ENCODE peak calls at places on chromosomes 3 and 15, in six cellular contexts. D is endodermal cell, G is MM.1S, K is fibroblast of pulmonary artery, M is right atrium auricular region, Q is tibial nerve. S is an unnamed sample.
A peak's percentile ranks its signal among the peaks of the same experiment; 100 is the strongest.

GRCh38 chr15:58299311-58299850 is 132.4 kb upstream of the LIPC start:
- DNase-seq in D (no peak), G (no peak), K (no peak), M (no peak), Q (no peak), S (peak; percentile 42)

GRCh38 chr15:45425135-45425534 is 46.8 kb upstream of the GATM start:
- DNase-seq in D (no peak), G (no peak), K (peak; percentile 21), M (no peak), Q (no peak), S (peak; percentile 15)

GRCh38 chr3:160210799-160211221 is 14.4 kb upstream of the C3orf80 start:
- DNase-seq in D (no peak), G (peak; percentile 29), K (peak; percentile 81), M (no peak), Q (no peak), S (peak; percentile 82)

GRCh38 chr3:152287898-152288576 is 19.3 kb downstream of the MBNL1 start:
- DNase-seq in D (no peak), G (no peak), K (no peak), M (no peak), Q (no peak), S (no peak)

GRCh38 chr3:66136597-66136996 is 84.2 kb upstream of the SLC25A26 start:
- DNase-seq in D (no peak), G (no peak), K (no peak), M (no peak), Q (no peak), S (no peak)

GRCh38 chr3:143973352-143974021 is 1.9 kb downstream of the DIPK2A start:
- DNase-seq in D (no peak), G (no peak), K (peak; percentile 35), M (no peak), Q (peak; percentile 15), S (peak; percentile 50)

GRCh38 chr3:197801801-197802504 is 10.9 kb downstream of the LRCH3 start:
- DNase-seq in D (no peak), G (peak; percentile 90), K (peak; percentile 48), M (no peak), Q (peak; percentile 27), S (peak; percentile 49)

GRCh38 chr3:190596341-190597285 is 82.7 kb downstream of the IL1RAP start:
- DNase-seq in D (no peak), G (no peak), K (no peak), M (no peak), Q (no peak), S (no peak)

GRCh38 chr3:8840556-8840955 is 71.1 kb upstream of the OXTR start:
- DNase-seq in D (peak; percentile 30), G (no peak), K (peak; percentile 70), M (no peak), Q (no peak), S (peak; percentile 65)

GRCh38 chr15:65334586-65335231 is 30.2 kb downstream of the RNU5B-1 start:
- DNase-seq in D (peak; percentile 85), G (no peak), K (no peak), M (no peak), Q (no peak), S (no peak)

GRCh38 chr3:13624021-13624420 is 75.1 kb downstream of the FBLN2 start:
- DNase-seq in D (no peak), G (no peak), K (no peak), M (no peak), Q (no peak), S (no peak)

GRCh38 chr15:29538110-29538509 is 268.5 kb upstream of the NSMCE3 start:
- DNase-seq in D (no peak), G (no peak), K (peak; percentile 8), M (no peak), Q (no peak), S (peak; percentile 3)

GRCh38 chr3:36175113-36175812 is 205.0 kb upstream of the STAC start:
- DNase-seq in D (no peak), G (no peak), K (no peak), M (no peak), Q (no peak), S (no peak)

GRCh38 chr3:134794950-134795775 is at the start of gene EPHB1:
- DNase-seq in D (peak; percentile 99), G (peak; percentile 92), K (peak; percentile 87), M (peak; percentile 74), Q (peak; percentile 59), S (peak; percentile 93)

GRCh38 chr3:44995142-44995770 is 19.2 kb downstream of the EXOSC7 start:
- DNase-seq in D (no peak), G (no peak), K (peak; percentile 77), M (peak; percentile 80), Q (peak; percentile 88), S (peak; percentile 68)

GRCh38 chr3:97817965-97818364 is 3.8 kb upstream of the CRYBG3 start:
- DNase-seq in D (no peak), G (no peak), K (no peak), M (no peak), Q (no peak), S (no peak)

GRCh38 chr3:120470870-120471269 is 20.1 kb upstream of the FSTL1 start:
- DNase-seq in D (peak; percentile 46), G (no peak), K (no peak), M (no peak), Q (no peak), S (peak; percentile 55)

GRCh38 chr15:40336129-40337122 is 4.3 kb downstream of the CCDC9B start:
- DNase-seq in D (peak; percentile 81), G (peak; percentile 36), K (no peak), M (no peak), Q (no peak), S (no peak)

GRCh38 chr3:81744366-81744765 is 17.1 kb downstream of the GBE1 start:
- DNase-seq in D (no peak), G (no peak), K (peak; percentile 97), M (no peak), Q (peak; percentile 25), S (peak; percentile 99)

GRCh38 chr3:105791919-105792786 is 76.7 kb downstream of the CBLB start:
- DNase-seq in D (no peak), G (no peak), K (peak; percentile 99), M (peak; percentile 97), Q (peak; percentile 91), S (peak; percentile 94)

GRCh38 chr3:194491996-194492395 is 5.2 kb upstream of the ATP13A3 start:
- DNase-seq in D (no peak), G (no peak), K (no peak), M (peak; percentile 56), Q (no peak), S (no peak)

GRCh38 chr15:62248277-62248974 is 83.3 kb upstream of the C2CD4B start:
- DNase-seq in D (no peak), G (peak; percentile 52), K (no peak), M (no peak), Q (no peak), S (no peak)

DNA sequence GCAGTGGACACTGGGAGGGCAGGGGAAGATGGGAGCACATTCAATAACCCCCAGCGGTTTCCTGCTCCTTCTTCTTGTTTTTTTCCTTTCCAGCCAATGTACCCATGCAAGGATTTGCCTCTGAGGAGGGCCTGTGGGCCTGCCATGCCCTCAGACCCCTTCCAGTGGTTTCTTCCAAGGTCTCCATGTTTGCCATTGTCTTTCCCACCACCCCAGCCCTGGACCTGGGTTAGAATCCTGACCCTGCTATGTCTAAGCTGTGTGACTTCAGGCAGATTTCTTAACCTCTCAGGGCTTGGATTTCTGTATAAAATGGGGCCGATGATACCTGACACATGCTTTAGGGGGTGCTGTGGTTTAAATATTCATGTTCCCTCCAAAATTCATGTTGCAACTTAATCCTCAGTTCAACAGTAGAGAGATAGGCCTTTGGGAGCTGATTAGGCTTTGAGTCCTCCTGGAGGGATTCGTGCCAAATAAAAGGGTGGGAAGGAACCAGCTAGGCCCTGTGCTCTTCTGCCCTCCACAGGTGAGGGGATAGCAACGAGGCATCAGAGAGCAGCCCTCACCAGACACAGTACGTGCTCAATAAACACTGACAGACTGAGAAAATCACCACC is 46.3 kb upstream of the FLNB start:
- DNase-seq in D (peak; percentile 69), G (peak; percentile 7), K (peak; percentile 73), M (no peak), Q (no peak), S (peak; percentile 76)
- TF ChIP-seq CTCF in D (peak; percentile 60), G (peak; percentile 28), K (peak; percentile 57), M (no peak), Q (peak; percentile 21), S (peak; percentile 61)

DNA sequence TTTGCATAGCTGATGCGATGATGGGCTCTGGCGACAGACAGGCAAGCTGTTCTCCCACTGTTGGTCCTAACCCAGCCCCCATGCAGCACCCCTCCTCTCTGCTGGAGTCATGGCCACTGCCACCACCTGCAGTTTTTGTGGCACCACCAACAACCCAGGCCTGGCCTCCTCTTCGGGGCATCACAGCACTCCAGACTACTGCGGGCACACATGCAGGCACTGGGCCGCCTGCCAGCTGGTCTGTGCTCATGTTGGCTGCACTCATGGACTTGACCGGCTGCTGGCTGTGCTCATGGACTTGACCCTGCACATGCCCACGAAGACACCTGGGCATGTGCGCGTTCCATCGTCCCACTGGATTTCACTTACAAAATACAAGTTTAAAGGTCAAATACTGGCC is 130.9 kb upstream of the TMEM108 start:
- DNase-seq in D (no peak), G (no peak), K (no peak), M (no peak), Q (no peak), S (no peak)
- H3K4me3 ChIP-seq in D (no peak overlapping the region), G (no peak overlapping the region), K (no peak overlapping the region), M (no peak overlapping the region), Q (no peak overlapping the region), S (no peak overlapping the region)

GRCh38 chr15:80940331-80940730 is 49.3 kb downstream of the MESD start:
- DNase-seq in D (no peak), G (no peak), K (no peak), M (no peak), Q (no peak), S (no peak)

GRCh38 chr15:80932989-80933388 is 56.6 kb downstream of the MESD start:
- DNase-seq in D (no peak), G (no peak), K (peak; percentile 52), M (peak; percentile 85), Q (peak; percentile 21), S (peak; percentile 69)

GRCh38 chr15:80934761-80935221 is 54.8 kb downstream of the MESD start:
- DNase-seq in D (peak; percentile 76), G (no peak), K (peak; percentile 78), M (no peak), Q (no peak), S (peak; percentile 70)

GRCh38 chr15:80937718-80938117 is 51.9 kb downstream of the MESD start:
- DNase-seq in D (no peak), G (no peak), K (no peak), M (no peak), Q (no peak), S (no peak)

DNA sequence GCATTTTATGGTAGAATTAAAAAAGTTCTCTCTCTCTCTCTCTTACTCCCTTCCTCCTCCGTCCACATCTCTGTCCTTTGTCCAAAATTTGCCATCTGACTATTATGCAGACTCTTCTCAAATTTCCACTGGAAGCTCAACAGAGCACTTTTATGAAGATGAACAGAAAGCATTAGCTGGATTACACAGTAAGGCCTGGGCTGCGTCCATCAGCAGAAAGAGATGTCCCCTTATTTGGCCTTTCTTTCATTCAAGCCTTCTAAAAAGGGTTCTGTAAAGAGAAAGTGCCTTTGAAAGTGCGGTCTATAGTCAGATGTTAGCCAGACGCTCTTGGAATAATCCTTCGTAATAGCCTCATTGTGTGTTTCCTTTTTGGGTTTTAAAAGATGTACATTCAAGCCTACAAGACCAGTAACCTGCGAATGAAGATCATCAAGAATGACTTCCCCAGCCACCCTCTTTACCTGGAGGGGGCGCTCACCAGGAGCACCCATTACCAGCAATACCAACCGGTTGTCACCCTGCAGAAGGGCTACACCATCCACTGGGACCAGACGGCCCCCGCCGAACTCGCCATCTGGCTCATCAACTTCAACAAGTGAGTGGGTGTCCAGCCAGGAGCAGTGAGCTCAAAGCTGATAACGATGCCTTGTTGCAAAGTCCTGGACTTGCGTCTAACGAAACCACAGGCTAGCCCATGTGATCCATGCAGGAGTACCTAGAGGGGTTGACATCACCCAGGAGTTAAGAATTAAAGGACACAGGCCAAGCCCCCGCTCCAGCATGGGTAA is 53.1 kb downstream of the MESD start:
- DNase-seq in D (no peak), G (no peak), K (no peak), M (no peak), Q (no peak), S (no peak)
- TF ChIP-seq CTCF in D (peak; percentile 50), G (no peak), K (no peak), M (no peak), Q (no peak), S (no peak)

GRCh38 chr3:181709537-181710279 is 2.0 kb upstream of the SOX2 start:
- DNase-seq in D (peak; percentile 95), G (peak; percentile 84), K (peak; percentile 69), M (no peak), Q (peak; percentile 85), S (peak; percentile 71)
- H3K4me3 ChIP-seq in D (peak overlapping the region; percentile 75), G (peak overlapping the region; percentile 54), K (no peak overlapping the region), M (no peak overlapping the region), Q (no peak overlapping the region), S (no peak overlapping the region)

S was measured in fibroblast of the aortic adventitia.